ENCODE peak calls at places on chromosome 15, in nine cellular contexts. T is neuronal stem cell, Q is HFFc6, Z is glutamatergic neuron, J is T-helper 9 cell, I is mesothelial cell of epicardium, U is psoas muscle, X is left ventricle myocardium inferior, W is T-helper 1 cell. Y is an unnamed sample.

GRCh38 chr15:59797756-59798604 is 108.9 kb upstream of the BNIP2 start:
- DNase-seq in T (no peak), Q (no peak), Z (no peak), J (no peak), I (no peak), U (no peak), X (no peak), W (no peak), Y (no peak)

GRCh38 chr15:92733090-92733933 is 77.7 kb upstream of the FAM174B start:
- DNase-seq in T (no peak), Q (no peak), Z (no peak), J (no peak), I (no peak), U (no peak), X (no peak), W (no peak), Y (no peak)

GRCh38 chr15:94021621-94022320 is 209.6 kb upstream of the MCTP2 start:
- DNase-seq in T (no peak), Q (no peak), Z (no peak), J (no peak), I (no peak), U (no peak), X (no peak), W (no peak), Y (no peak)

GRCh38 chr15:76380249-76380648 is 43.7 kb downstream of the ISL2 start:
- DNase-seq in T (no peak), Q (no peak), Z (no peak), J (no peak), I (no peak), U (no peak), X (no peak), W (no peak), Y (no peak)

GRCh38 chr15:93289951-93290350 is 200.9 kb upstream of the RGMA start:
- DNase-seq in T (no peak), Q (no peak), Z (no peak), J (no peak), I (no peak), U (no peak), X (no peak), W (no peak), Y (no peak)

GRCh38 chr15:94177112-94177511 is 54.2 kb upstream of the MCTP2 start:
- DNase-seq in T (no peak), Q (peak; percentile 28), Z (no peak), J (no peak), I (no peak), U (no peak), X (no peak), W (no peak), Y (no peak)

GRCh38 chr15:98682992-98683701 is 34.8 kb downstream of the IGF1R start:
- DNase-seq in T (no peak), Q (no peak), Z (no peak), J (no peak), I (no peak), U (no peak), X (no peak), W (no peak), Y (no peak)

GRCh38 chr15:78617131-78617915 is 3.5 kb downstream of the CHRNA3 start:
- DNase-seq in T (no peak), Q (no peak), Z (peak; percentile 65), J (no peak), I (no peak), U (no peak), X (no peak), W (no peak), Y (peak; percentile 54)

GRCh38 chr15:31516874-31517273 is 190.2 kb downstream of the KLF13 start:
- DNase-seq in T (no peak), Q (no peak), Z (no peak), J (no peak), I (no peak), U (no peak), X (no peak), W (no peak), Y (no peak)

GRCh38 chr15:100787567-100787941 is 92.1 kb upstream of the ALDH1A3 start:
- DNase-seq in T (no peak), Q (no peak), Z (no peak), J (no peak), I (no peak), U (no peak), X (no peak), W (no peak), Y (no peak)